ENCODE peak calls at places on chromosomes 3 and 15, in ten cellular contexts. M is activated T-cell treated with anti-CD3 and anti-CD28 coated beads, Interleukin-2, amount 50 U/mL, for 24 hours; O is A549; X is uterus; V is KBM-7; Z is endothelial cell; K is HT1080; G is T-helper 17 cell; E is nephron progenitor cell; T is fibroblast of pulmonary artery. J is an unnamed sample.

GRCh38 chr15:58770519-58770856 is 614 bp upstream of the MINDY2 start:
- DNase-seq in M (no peak), O (peak), X (no peak), V (no peak), Z (no peak), K (no peak), G (no peak), E (no peak), T (peak), J (no peak)

GRCh38 chr15:40105517-40106202 is 3.0 kb downstream of the BMF start:
- DNase-seq in M (peak), O (no peak), X (peak), V (no peak), Z (no peak), K (no peak), G (no peak), E (no peak), T (no peak), J (no peak)

GRCh38 chr3:188295876-188296275 is 141.9 kb downstream of the LPP start:
- DNase-seq in M (no peak), O (no peak), X (no peak), V (no peak), Z (no peak), K (no peak), G (no peak), E (no peak), T (no peak), J (no peak)

GRCh38 chr3:9883676-9884554 is 3.9 kb upstream of the CIDEC start:
- DNase-seq in M (no peak), O (no peak), X (peak), V (no peak), Z (no peak), K (no peak), G (no peak), E (no peak), T (no peak), J (no peak)

GRCh38 chr15:58224068-58224467 is 85.9 kb downstream of the AQP9 start:
- DNase-seq in M (no peak), O (no peak), X (no peak), V (no peak), Z (no peak), K (peak), G (no peak), E (no peak), T (peak), J (no peak)

GRCh38 chr3:133779626-133780203 is 25.9 kb upstream of the SRPRB start:
- DNase-seq in M (no peak), O (no peak), X (no peak), V (no peak), Z (no peak), K (no peak), G (no peak), E (no peak), T (no peak), J (no peak)

GRCh38 chr15:80049046-80049445 is 10.4 kb upstream of the ZFAND6 start:
- DNase-seq in M (no peak), O (no peak), X (no peak), V (no peak), Z (no peak), K (no peak), G (no peak), E (no peak), T (no peak), J (no peak)

GRCh38 chr15:93040288-93041158 is 48.5 kb downstream of the RGMA start:
- DNase-seq in M (no peak), O (no peak), X (no peak), V (peak), Z (no peak), K (no peak), G (no peak), E (no peak), T (no peak), J (peak)

GRCh38 chr3:114418107-114418506 is 124.3 kb downstream of the TIGIT start:
- DNase-seq in M (no peak), O (no peak), X (no peak), V (no peak), Z (no peak), K (no peak), G (no peak), E (no peak), T (no peak), J (no peak)

GRCh38 chr15:40257656-40258450 is 19.0 kb downstream of the PAK6 start:
- DNase-seq in M (no peak), O (no peak), X (no peak), V (no peak), Z (no peak), K (peak), G (no peak), E (no peak), T (no peak), J (no peak)

J was measured in lower lobe of right lung.